ENCODE peak calls at places on chromosomes 1 and 21, in seven cellular contexts. One of them, this sample, is unnamed.

GRCh38 chr1:201190005-201190404 is 619 bp upstream of the IGFN1 start:
- DNase-seq in body of pancreas: no peak
- DNase-seq in tibial artery: no peak
- DNase-seq in cardiac muscle cell: no peak
- DNase-seq in tibial nerve: no peak
- DNase-seq in GM23338: no peak
- DNase-seq in cardiac fibroblast: no peak
- DNase-seq in this sample: no peak

GRCh38 chr21:33931799-33932390 is 16.3 kb upstream of the ATP5PO start:
- DNase-seq in cardiac muscle cell: peak
- DNase-seq in tibial artery: no peak
- DNase-seq in body of pancreas: no peak
- DNase-seq in GM23338: no peak
- DNase-seq in cardiac fibroblast: peak
- DNase-seq in tibial nerve: no peak
- DNase-seq in this sample: no peak

GRCh38 chr1:8017495-8018310 is 8.4 kb downstream of the ERRFI1 start:
- DNase-seq in GM23338: no peak
- DNase-seq in cardiac muscle cell: peak
- DNase-seq in cardiac fibroblast: peak
- DNase-seq in body of pancreas: no peak
- DNase-seq in tibial nerve: no peak
- DNase-seq in tibial artery: no peak
- DNase-seq in this sample: no peak

GRCh38 chr1:42282867-42283583 is 52.0 kb downstream of the FOXJ3 start:
- DNase-seq in tibial nerve: no peak
- DNase-seq in tibial artery: no peak
- DNase-seq in cardiac muscle cell: peak
- DNase-seq in cardiac fibroblast: peak
- DNase-seq in body of pancreas: no peak
- DNase-seq in GM23338: no peak
- DNase-seq in this sample: no peak

GRCh38 chr1:217805792-217806191 is 174.6 kb downstream of the SPATA17 start:
- DNase-seq in tibial artery: no peak
- DNase-seq in tibial nerve: no peak
- DNase-seq in body of pancreas: no peak
- DNase-seq in cardiac muscle cell: no peak
- DNase-seq in cardiac fibroblast: no peak
- DNase-seq in GM23338: no peak
- DNase-seq in this sample: no peak

GRCh38 chr1:164558461-164559341 is at the start of gene PBX1:
- DNase-seq in tibial nerve: peak
- DNase-seq in GM23338: peak
- DNase-seq in cardiac fibroblast: peak
- DNase-seq in cardiac muscle cell: peak
- DNase-seq in tibial artery: peak
- DNase-seq in body of pancreas: peak
- DNase-seq in this sample: peak

GRCh38 chr1:31476891-31477846 is 64.2 kb downstream of the SERINC2 start:
- DNase-seq in GM23338: no peak
- DNase-seq in cardiac muscle cell: no peak
- DNase-seq in cardiac fibroblast: no peak
- DNase-seq in tibial artery: no peak
- DNase-seq in tibial nerve: no peak
- DNase-seq in body of pancreas: no peak
- DNase-seq in this sample: no peak

GRCh38 chr1:16727190-16728111 is 12.9 kb upstream of the RNU1-4 start:
- DNase-seq in cardiac muscle cell: peak
- DNase-seq in GM23338: peak
- DNase-seq in cardiac fibroblast: peak
- DNase-seq in body of pancreas: peak
- DNase-seq in tibial artery: peak
- DNase-seq in tibial nerve: peak
- DNase-seq in this sample: peak

GRCh38 chr1:184861755-184862336 is 107.2 kb upstream of the EDEM3 start:
- DNase-seq in GM23338: no peak
- DNase-seq in cardiac muscle cell: no peak
- DNase-seq in cardiac fibroblast: no peak
- DNase-seq in tibial artery: no peak
- DNase-seq in tibial nerve: no peak
- DNase-seq in body of pancreas: peak
- DNase-seq in this sample: no peak

GRCh38 chr1:192235127-192235526 is 76.9 kb downstream of the RGS18 start:
- DNase-seq in body of pancreas: no peak
- DNase-seq in tibial nerve: no peak
- DNase-seq in GM23338: no peak
- DNase-seq in tibial artery: no peak
- DNase-seq in cardiac muscle cell: peak
- DNase-seq in cardiac fibroblast: no peak
- DNase-seq in this sample: no peak

GRCh38 chr1:64396817-64397216 is 73.1 kb upstream of the CACHD1 start:
- DNase-seq in tibial nerve: no peak
- DNase-seq in tibial artery: no peak
- DNase-seq in cardiac fibroblast: peak
- DNase-seq in body of pancreas: no peak
- DNase-seq in cardiac muscle cell: peak
- DNase-seq in GM23338: peak
- DNase-seq in this sample: no peak

GRCh38 chr1:212595787-212596714 is 12.5 kb upstream of the ATF3 start:
- DNase-seq in body of pancreas: peak
- DNase-seq in tibial nerve: no peak
- DNase-seq in GM23338: peak
- DNase-seq in cardiac muscle cell: peak
- DNase-seq in cardiac fibroblast: peak
- DNase-seq in tibial artery: no peak
- DNase-seq in this sample: peak

GRCh38 chr1:32242341-32242851 is 4.6 kb upstream of the FAM167B start:
- DNase-seq in GM23338: peak
- DNase-seq in body of pancreas: no peak
- DNase-seq in cardiac fibroblast: peak
- DNase-seq in cardiac muscle cell: peak
- DNase-seq in tibial nerve: no peak
- DNase-seq in tibial artery: no peak
- DNase-seq in this sample: no peak

GRCh38 chr1:178683304-178683703 is 41.7 kb upstream of the RALGPS2 start:
- DNase-seq in tibial artery: no peak
- DNase-seq in cardiac muscle cell: no peak
- DNase-seq in body of pancreas: no peak
- DNase-seq in tibial nerve: no peak
- DNase-seq in cardiac fibroblast: no peak
- DNase-seq in GM23338: no peak
- DNase-seq in this sample: no peak

GRCh38 chr1:26618561-26618960 is 77.3 kb upstream of the ARID1A start:
- DNase-seq in tibial artery: no peak
- DNase-seq in cardiac fibroblast: no peak
- DNase-seq in tibial nerve: no peak
- DNase-seq in cardiac muscle cell: no peak
- DNase-seq in body of pancreas: no peak
- DNase-seq in GM23338: peak
- DNase-seq in this sample: no peak

GRCh38 chr1:200334661-200335256 is 75.1 kb downstream of the ZNF281 start:
- DNase-seq in cardiac fibroblast: no peak
- DNase-seq in tibial artery: no peak
- DNase-seq in body of pancreas: no peak
- DNase-seq in cardiac muscle cell: no peak
- DNase-seq in GM23338: no peak
- DNase-seq in tibial nerve: no peak
- DNase-seq in this sample: no peak

GRCh38 chr1:59232209-59232608 is 64.7 kb upstream of the FGGY start:
- DNase-seq in tibial nerve: no peak
- DNase-seq in tibial artery: no peak
- DNase-seq in GM23338: no peak
- DNase-seq in cardiac fibroblast: no peak
- DNase-seq in cardiac muscle cell: peak
- DNase-seq in body of pancreas: peak
- DNase-seq in this sample: no peak

GRCh38 chr1:188425687-188426086 is 1596.9 kb downstream of the PLA2G4A start:
- DNase-seq in cardiac muscle cell: peak
- DNase-seq in GM23338: no peak
- DNase-seq in body of pancreas: no peak
- DNase-seq in tibial nerve: no peak
- DNase-seq in tibial artery: no peak
- DNase-seq in cardiac fibroblast: peak
- DNase-seq in this sample: no peak

GRCh38 chr1:198913667-198914066 is 274.8 kb downstream of the PTPRC start:
- DNase-seq in cardiac muscle cell: peak
- DNase-seq in body of pancreas: no peak
- DNase-seq in tibial artery: no peak
- DNase-seq in tibial nerve: no peak
- DNase-seq in cardiac fibroblast: peak
- DNase-seq in GM23338: no peak
- DNase-seq in this sample: no peak

GRCh38 chr1:198910816-198911215 is 272.0 kb downstream of the PTPRC start:
- DNase-seq in cardiac muscle cell: no peak
- DNase-seq in body of pancreas: no peak
- DNase-seq in tibial artery: no peak
- DNase-seq in cardiac fibroblast: no peak
- DNase-seq in GM23338: no peak
- DNase-seq in tibial nerve: no peak
- DNase-seq in this sample: no peak

GRCh38 chr1:198909973-198910372 is 271.1 kb downstream of the PTPRC start:
- DNase-seq in body of pancreas: no peak
- DNase-seq in tibial artery: no peak
- DNase-seq in cardiac muscle cell: peak
- DNase-seq in tibial nerve: no peak
- DNase-seq in cardiac fibroblast: peak
- DNase-seq in GM23338: no peak
- DNase-seq in this sample: no peak

GRCh38 chr1:198908995-198909394 is 270.2 kb downstream of the PTPRC start:
- DNase-seq in cardiac muscle cell: no peak
- DNase-seq in tibial artery: no peak
- DNase-seq in GM23338: no peak
- DNase-seq in cardiac fibroblast: no peak
- DNase-seq in body of pancreas: no peak
- DNase-seq in tibial nerve: no peak
- DNase-seq in this sample: no peak

GRCh38 chr1:198912046-198912445 is 273.2 kb downstream of the PTPRC start:
- DNase-seq in GM23338: no peak
- DNase-seq in cardiac fibroblast: no peak
- DNase-seq in body of pancreas: no peak
- DNase-seq in tibial artery: no peak
- DNase-seq in tibial nerve: no peak
- DNase-seq in cardiac muscle cell: no peak
- DNase-seq in this sample: no peak
- TF ChIP-seq CTCF in GM23338: no peak
- TF ChIP-seq CTCF in cardiac fibroblast: no peak
- TF ChIP-seq CTCF in body of pancreas: no peak
- TF ChIP-seq CTCF in tibial artery: no peak
- TF ChIP-seq CTCF in tibial nerve: no peak
- TF ChIP-seq CTCF in cardiac muscle cell: no peak
- TF ChIP-seq CTCF in this sample: no peak

GRCh38 chr21:42684109-42684916 is 30.9 kb downstream of the PDE9A start:
- DNase-seq in cardiac muscle cell: no peak
- DNase-seq in body of pancreas: no peak
- DNase-seq in tibial nerve: no peak
- DNase-seq in GM23338: no peak
- DNase-seq in cardiac fibroblast: no peak
- DNase-seq in tibial artery: no peak
- DNase-seq in this sample: no peak
- H3K4me3 ChIP-seq in cardiac muscle cell: no peak
- H3K4me3 ChIP-seq in body of pancreas: no peak
- H3K4me3 ChIP-seq in tibial nerve: no peak
- H3K4me3 ChIP-seq in GM23338: no peak
- H3K4me3 ChIP-seq in cardiac fibroblast: no peak
- H3K4me3 ChIP-seq in tibial artery: no peak
- H3K4me3 ChIP-seq in this sample: no peak

DNA sequence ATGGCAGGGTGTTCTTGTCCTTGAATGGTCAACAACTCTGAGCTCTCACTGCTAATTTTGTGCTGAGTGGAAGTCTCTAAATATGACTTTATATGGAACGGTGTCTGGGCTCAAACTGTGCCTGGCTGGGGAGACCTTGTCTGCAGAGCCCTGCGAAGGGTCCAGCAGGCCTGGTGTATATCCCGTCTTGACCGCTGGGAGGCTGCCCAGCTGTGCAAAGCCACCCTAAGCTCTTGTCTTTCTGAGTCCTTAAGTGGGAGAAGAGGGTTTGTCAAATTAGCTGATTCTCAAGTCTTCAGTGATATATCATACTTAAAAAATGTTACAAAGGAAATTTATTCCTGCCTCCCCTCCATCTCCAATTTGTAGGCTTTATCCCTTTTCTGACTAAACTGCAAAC is 198.7 kb downstream of the KCNJ6 start:
- DNase-seq in cardiac muscle cell: no peak
- DNase-seq in tibial artery: no peak
- DNase-seq in tibial nerve: no peak
- DNase-seq in GM23338: peak
- DNase-seq in body of pancreas: no peak
- DNase-seq in cardiac fibroblast: no peak
- DNase-seq in this sample: no peak
- TF ChIP-seq CTCF in cardiac muscle cell: no peak
- TF ChIP-seq CTCF in tibial artery: no peak
- TF ChIP-seq CTCF in tibial nerve: no peak
- TF ChIP-seq CTCF in GM23338: peak
- TF ChIP-seq CTCF in body of pancreas: no peak
- TF ChIP-seq CTCF in cardiac fibroblast: no peak
- TF ChIP-seq CTCF in this sample: no peak

GRCh38 chr21:16590186-16590585 is 860.4 kb downstream of the USP25 start:
- DNase-seq in cardiac fibroblast: no peak
- DNase-seq in tibial nerve: no peak
- DNase-seq in body of pancreas: no peak
- DNase-seq in GM23338: no peak
- DNase-seq in tibial artery: no peak
- DNase-seq in cardiac muscle cell: no peak
- DNase-seq in this sample: no peak
- H3K4me3 ChIP-seq in cardiac fibroblast: no peak
- H3K4me3 ChIP-seq in tibial nerve: no peak
- H3K4me3 ChIP-seq in body of pancreas: no peak
- H3K4me3 ChIP-seq in GM23338: no peak
- H3K4me3 ChIP-seq in tibial artery: no peak
- H3K4me3 ChIP-seq in cardiac muscle cell: no peak
- H3K4me3 ChIP-seq in this sample: no peak

GRCh38 chr1:207908112-207908734 is 2.7 kb downstream of the CD34 start:
- DNase-seq in cardiac fibroblast: no peak
- DNase-seq in tibial nerve: peak
- DNase-seq in GM23338: no peak
- DNase-seq in cardiac muscle cell: peak
- DNase-seq in body of pancreas: no peak
- DNase-seq in tibial artery: no peak
- DNase-seq in this sample: no peak
- TF ChIP-seq CTCF in cardiac fibroblast: no peak
- TF ChIP-seq CTCF in tibial nerve: no peak
- TF ChIP-seq CTCF in GM23338: no peak
- TF ChIP-seq CTCF in cardiac muscle cell: no peak
- TF ChIP-seq CTCF in body of pancreas: no peak
- TF ChIP-seq CTCF in tibial artery: no peak
- TF ChIP-seq CTCF in this sample: no peak

GRCh38 chr1:81312272-81312754 is 488.4 kb upstream of the ADGRL2 start:
- DNase-seq in GM23338: peak
- DNase-seq in body of pancreas: no peak
- DNase-seq in tibial nerve: no peak
- DNase-seq in cardiac fibroblast: no peak
- DNase-seq in cardiac muscle cell: no peak
- DNase-seq in tibial artery: no peak
- DNase-seq in this sample: no peak
- H3K4me3 ChIP-seq in GM23338: peak
- H3K4me3 ChIP-seq in body of pancreas: no peak
- H3K4me3 ChIP-seq in tibial nerve: no peak
- H3K4me3 ChIP-seq in cardiac fibroblast: no peak
- H3K4me3 ChIP-seq in cardiac muscle cell: no peak
- H3K4me3 ChIP-seq in tibial artery: no peak
- H3K4me3 ChIP-seq in this sample: no peak

GRCh38 chr1:46691997-46692790 is 20.5 kb downstream of the TEX38 start:
- DNase-seq in tibial nerve: no peak
- DNase-seq in body of pancreas: no peak
- DNase-seq in tibial artery: no peak
- DNase-seq in cardiac muscle cell: peak
- DNase-seq in GM23338: no peak
- DNase-seq in cardiac fibroblast: peak
- DNase-seq in this sample: no peak
- TF ChIP-seq CTCF in tibial nerve: no peak
- TF ChIP-seq CTCF in body of pancreas: no peak
- TF ChIP-seq CTCF in tibial artery: no peak
- TF ChIP-seq CTCF in cardiac muscle cell: peak
- TF ChIP-seq CTCF in GM23338: peak
- TF ChIP-seq CTCF in cardiac fibroblast: peak
- TF ChIP-seq CTCF in this sample: no peak

This sample was measured in HFF-Myc.